ENCODE peak calls at places on chromosomes 2 and 18, in nine cellular contexts. E is choroid plexus epithelial cell; W is aorta; C is GM04503; L is endodermal cell; A is stimulated activated CD4-positive, alpha-beta T cell treated with anti-CD3 and anti-CD28 coated beads, Interleukin-2, amount 100 ng/mL, for 48 hours; F is activated effector memory CD4-positive, alpha-beta T cell treated with Interleukin-2 at 50 U/mL for 16 hours; Y is substantia nigra; T is adipocyte. P is an unnamed sample.

GRCh38 chr2:65999103-65999502 is 435.8 kb upstream of the MEIS1 start:
- DNase-seq in A (no peak), L (no peak), Y (no peak), T (no peak), W (no peak), E (no peak), C (no peak), F (no peak), P (no peak)

GRCh38 chr18:30889582-30890301 is 152.8 kb downstream of the DSC3 start:
- DNase-seq in A (no peak), L (peak), T (peak), W (no peak), Y (peak), C (no peak), F (no peak), E (peak), P (no peak)

GRCh38 chr2:3741372-3741771 is 38.0 kb downstream of the DCDC2C start:
- DNase-seq in Y (no peak), C (no peak), T (no peak), F (no peak), L (peak), E (no peak), W (no peak), A (no peak), P (no peak)

GRCh38 chr2:232532406-232532805 is 6.4 kb downstream of the CHRND start:
- DNase-seq in T (no peak), W (peak), F (no peak), Y (no peak), C (no peak), A (no peak), E (no peak), L (no peak), P (no peak)

GRCh38 chr2:95061601-95062183 is 36.2 kb downstream of the MAL start:
- DNase-seq in L (peak), E (no peak), C (no peak), F (no peak), T (no peak), Y (no peak), W (peak), A (no peak), P (no peak)

GRCh38 chr2:172082944-172083718 is 2.2 kb upstream of the DLX1 start:
- DNase-seq in L (peak), T (peak), F (no peak), W (peak), A (no peak), E (no peak), C (no peak), Y (no peak), P (no peak)

GRCh38 chr2:161358838-161359237 is 50.6 kb downstream of the PSMD14 start:
- DNase-seq in W (no peak), L (no peak), A (no peak), E (peak), Y (no peak), C (no peak), F (no peak), T (no peak), P (no peak)

GRCh38 chr2:191009541-191010374 is 4.2 kb downstream of the STAT1 start:
- DNase-seq in A (no peak), C (no peak), F (no peak), E (no peak), Y (no peak), T (peak), W (no peak), L (no peak), P (no peak)

GRCh38 chr2:218079943-218080913 is 11.2 kb downstream of the RUFY4 start:
- DNase-seq in C (no peak), Y (no peak), T (no peak), A (no peak), L (no peak), F (no peak), E (no peak), W (no peak), P (no peak)

GRCh38 chr2:63842149-63843061 is 709 bp downstream of the UGP2 start:
- DNase-seq in E (peak), W (peak), C (no peak), A (no peak), Y (no peak), T (peak), F (no peak), L (peak), P (no peak)

GRCh38 chr2:52253605-52254004 is 1221.7 kb upstream of the NRXN1 start:
- DNase-seq in T (no peak), L (no peak), C (no peak), F (no peak), Y (no peak), E (no peak), W (no peak), A (no peak), P (no peak)

GRCh38 chr2:135585586-135585985 is 54.3 kb downstream of the R3HDM1 start:
- DNase-seq in L (no peak), Y (no peak), C (no peak), W (no peak), T (peak), E (peak), A (no peak), F (no peak), P (no peak)